ENCODE peak calls at places on chromosomes 2 and 18, in six cellular contexts. V, J, E, H, X and R are unnamed samples.
A peak's percentile ranks its signal among the peaks of the same experiment; 100 is the strongest.

GRCh38 chr2:26477911-26478253 is at the start of gene OTOF:
- DNase-seq in V (peak; percentile 14), J (no peak), E (no peak), H (no peak), X (peak; percentile 53), R (no peak)

GRCh38 chr2:233867993-233868532 is at the start of gene MSL3B:
- DNase-seq in V (peak; percentile 72), J (peak; percentile 72), E (no peak), H (peak; percentile 64), X (no peak), R (no peak)

GRCh38 chr2:175600024-175600831 is 401.8 kb downstream of the LNPK start:
- DNase-seq in V (peak; percentile 18), J (no peak), E (no peak), H (no peak), X (no peak), R (peak; percentile 16)

GRCh38 chr18:67766930-67767329 is 250.4 kb upstream of the DSEL start:
- DNase-seq in V (peak; percentile 7), J (no peak), E (no peak), H (no peak), X (no peak), R (no peak)

GRCh38 chr2:132991464-132992045 is 321.6 kb upstream of the LYPD1 start:
- DNase-seq in V (no peak), J (no peak), E (no peak), H (no peak), X (no peak), R (no peak)

GRCh38 chr18:54776282-54776977 is 51.8 kb upstream of the RAB27B start:
- DNase-seq in V (peak; percentile 83), J (no peak), E (no peak), H (no peak), X (no peak), R (no peak)

GRCh38 chr2:99382163-99382562 is 45.0 kb downstream of the EIF5B start:
- DNase-seq in V (no peak), J (no peak), E (no peak), H (no peak), X (no peak), R (no peak)

GRCh38 chr2:77520981-77521380 is 1.2 kb downstream of the LRRTM4 start:
- DNase-seq in V (no peak), J (no peak), E (no peak), H (no peak), X (no peak), R (no peak)

GRCh38 chr2:216863029-216863428 is 3.2 kb upstream of the TNP1 start:
- DNase-seq in V (no peak), J (no peak), E (no peak), H (no peak), X (no peak), R (no peak)

GRCh38 chr2:10891848-10892247 is 19.9 kb upstream of the KCNF1 start:
- DNase-seq in V (no peak), J (no peak), E (no peak), H (no peak), X (no peak), R (no peak)

GRCh38 chr18:13598591-13598990 is 127.8 kb downstream of the FAM210A start:
- DNase-seq in V (no peak), J (no peak), E (no peak), H (no peak), X (no peak), R (no peak)

GRCh38 chr2:235952714-235953113 is 215.5 kb downstream of the GBX2 start:
- DNase-seq in V (no peak), J (no peak), E (no peak), H (no peak), X (no peak), R (no peak)

DNA sequence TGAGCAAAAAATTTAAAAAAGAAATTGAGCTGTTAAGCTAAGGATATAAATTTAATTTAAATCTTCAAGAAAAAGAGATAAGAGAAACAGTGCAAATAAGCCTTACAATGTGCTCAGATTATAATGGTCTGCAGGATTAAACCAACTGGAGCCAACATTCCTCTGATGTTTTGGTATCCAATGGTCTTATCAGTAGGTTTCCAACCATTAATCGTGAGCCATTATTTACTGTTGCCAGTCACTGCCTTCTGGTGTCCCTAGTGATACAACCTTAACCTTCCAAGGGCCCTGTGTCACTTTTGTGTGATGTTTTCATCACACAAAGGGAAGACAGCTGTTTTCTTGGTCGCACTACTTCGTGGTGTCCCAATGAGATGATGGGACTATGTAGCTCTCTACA is 134.5 kb upstream of the CTAGE1 start:
- DNase-seq in V (no peak), J (no peak), E (no peak), H (no peak), X (no peak), R (no peak)
- H3K27ac ChIP-seq in V (no peak overlapping the region), J (no peak overlapping the region), E (no peak overlapping the region), H (no peak overlapping the region), X (peak overlapping the region; percentile 60), R (peak overlapping the region; percentile 77)

GRCh38 chr2:12005886-12006681 is 259.7 kb downstream of the LPIN1 start:
- DNase-seq in V (peak; percentile 38), J (peak; percentile 76), E (no peak), H (no peak), X (no peak), R (peak; percentile 56)
- H3K27ac ChIP-seq in V (no peak overlapping the region), J (no peak overlapping the region), E (no peak overlapping the region), H (no peak overlapping the region), X (no peak overlapping the region), R (no peak overlapping the region)

DNA sequence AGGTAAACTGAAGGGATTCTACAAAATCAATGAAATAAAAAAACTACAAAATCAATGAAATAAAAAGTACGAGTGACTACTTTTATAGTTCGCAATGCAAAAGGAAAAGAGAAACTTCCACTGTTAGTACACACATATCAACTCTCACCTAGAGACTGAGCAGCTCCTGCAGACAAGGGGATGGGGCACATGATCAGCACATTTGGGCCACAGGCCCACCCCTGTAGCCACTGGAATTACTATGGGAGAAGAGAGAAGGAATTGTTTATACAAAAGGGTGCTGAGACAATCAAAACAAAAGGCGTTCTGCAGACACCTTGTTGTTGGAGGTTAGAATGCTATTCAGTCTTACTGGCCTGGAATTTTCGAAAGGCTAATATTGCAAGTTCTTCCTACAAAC is 34.7 kb upstream of the CD226 start:
- DNase-seq in V (no peak), J (no peak), E (no peak), H (no peak), X (no peak), R (no peak)
- H3K27ac ChIP-seq in V (no peak overlapping the region), J (no peak overlapping the region), E (no peak overlapping the region), H (no peak overlapping the region), X (no peak overlapping the region), R (no peak overlapping the region)

GRCh38 chr2:3398837-3399236 is 19.3 kb downstream of the TRAPPC12 start:
- DNase-seq in V (no peak), J (no peak), E (no peak), H (no peak), X (no peak), R (no peak)

GRCh38 chr2:3399829-3400228 is 20.3 kb downstream of the TRAPPC12 start:
- DNase-seq in V (no peak), J (no peak), E (no peak), H (no peak), X (peak; percentile 71), R (no peak)

GRCh38 chr2:3399403-3399802 is 19.9 kb downstream of the TRAPPC12 start:
- DNase-seq in V (no peak), J (no peak), E (no peak), H (no peak), X (no peak), R (no peak)

GRCh38 chr2:3396920-3397559 is 17.5 kb downstream of the TRAPPC12 start:
- DNase-seq in V (no peak), J (no peak), E (no peak), H (no peak), X (no peak), R (no peak)
- H3K27ac ChIP-seq in V (no peak overlapping the region), J (no peak overlapping the region), E (no peak overlapping the region), H (no peak overlapping the region), X (no peak overlapping the region), R (no peak overlapping the region)

GRCh38 chr2:215831296-215831913 is 181.9 kb downstream of the MREG start:
- DNase-seq in V (no peak), J (no peak), E (no peak), H (no peak), X (peak; percentile 23), R (no peak)
- H3K27ac ChIP-seq in V (no peak overlapping the region), J (no peak overlapping the region), E (peak overlapping the region; percentile 53), H (no peak overlapping the region), X (peak overlapping the region; percentile 63), R (no peak overlapping the region)

GRCh38 chr2:182072861-182073260 is 87.2 kb downstream of the PPP1R1C start:
- DNase-seq in V (no peak), J (no peak), E (no peak), H (no peak), X (no peak), R (no peak)
- H3K27ac ChIP-seq in V (no peak overlapping the region), J (no peak overlapping the region), E (no peak overlapping the region), H (no peak overlapping the region), X (no peak overlapping the region), R (no peak overlapping the region)

GRCh38 chr2:69196327-69197117 is 183.5 kb downstream of the ANTXR1 start:
- DNase-seq in V (no peak), J (no peak), E (no peak), H (no peak), X (no peak), R (peak; percentile 23)
- H3K27ac ChIP-seq in V (no peak overlapping the region), J (no peak overlapping the region), E (peak overlapping the region; percentile 2), H (no peak overlapping the region), X (no peak overlapping the region), R (no peak overlapping the region)